ENCODE peak calls at places on chromosome 1, in nine cellular contexts. Q is body of pancreas; N is fibroblast of mammary gland; E is CD8-positive, alpha-beta T cell; R is GM13977; O is kidney epithelial cell; P is cardiac muscle cell; Y is transverse colon; D is HCT116. H is an unnamed sample.

GRCh38 chr1:202134645-202135172 is 9.8 kb downstream of the ARL8A start:
- DNase-seq in Q (peak; percentile 27), Y (no peak), D (no peak), R (no peak), O (no peak), P (no peak), N (no peak), E (no peak), H (no peak)

GRCh38 chr1:3668585-3669300 is 16.4 kb downstream of the TP73 start:
- DNase-seq in N (peak; percentile 16), P (peak; percentile 26), O (no peak), Y (peak; percentile 87), E (no peak), R (no peak), D (peak; percentile 49), Q (peak; percentile 96), H (no peak)

GRCh38 chr1:2347409-2347785 is 44.0 kb downstream of the MORN1 start:
- DNase-seq in D (no peak), Q (no peak), N (no peak), O (no peak), E (no peak), P (no peak), R (no peak), Y (no peak), H (no peak)

GRCh38 chr1:186188004-186188539 is 187.0 kb downstream of the TPR start:
- DNase-seq in N (peak; percentile 96), Y (no peak), R (no peak), E (no peak), P (peak; percentile 61), Q (no peak), D (peak; percentile 63), O (peak; percentile 85), H (no peak)

GRCh38 chr1:241167121-241167619 is 189.8 kb downstream of the RGS7 start:
- DNase-seq in Y (no peak), O (no peak), D (no peak), R (no peak), P (no peak), Q (no peak), N (no peak), E (no peak), H (no peak)

GRCh38 chr1:15106608-15107007 is 46.9 kb upstream of the TMEM51 start:
- DNase-seq in P (peak; percentile 49), D (no peak), Y (peak; percentile 37), Q (peak; percentile 36), E (no peak), O (no peak), N (no peak), R (no peak), H (no peak)

GRCh38 chr1:117312453-117313138 is 54.7 kb upstream of the MAN1A2 start:
- DNase-seq in R (peak; percentile 46), D (peak; percentile 38), P (peak; percentile 53), N (peak; percentile 56), E (no peak), Q (peak; percentile 11), O (no peak), Y (no peak), H (no peak)

GRCh38 chr1:48109390-48110009 is 112.3 kb upstream of the TRABD2B start:
- DNase-seq in Y (no peak), P (peak; percentile 76), O (no peak), E (no peak), N (peak; percentile 73), R (no peak), Q (peak; percentile 30), D (peak; percentile 24), H (no peak)

GRCh38 chr1:108961198-108961597 is 2.1 kb downstream of the CLCC1 start:
- DNase-seq in O (no peak), Y (no peak), N (no peak), P (no peak), R (no peak), Q (no peak), E (no peak), D (no peak), H (no peak)

GRCh38 chr1:212301570-212301969 is 16.4 kb downstream of the PPP2R5A start:
- DNase-seq in Q (no peak), E (no peak), D (no peak), P (no peak), O (no peak), N (peak; percentile 33), Y (no peak), R (no peak), H (no peak)

GRCh38 chr1:212294983-212295382 is 9.8 kb downstream of the PPP2R5A start:
- DNase-seq in Y (no peak), N (no peak), P (no peak), D (no peak), R (no peak), E (no peak), O (no peak), Q (no peak), H (no peak)

GRCh38 chr1:212293579-212293978 is 8.4 kb downstream of the PPP2R5A start:
- DNase-seq in N (peak; percentile 24), O (no peak), Y (no peak), P (peak; percentile 35), D (no peak), Q (no peak), E (no peak), R (no peak), H (no peak)

GRCh38 chr1:212295579-212295978 is 10.4 kb downstream of the PPP2R5A start:
- DNase-seq in Q (no peak), Y (no peak), D (no peak), N (no peak), E (no peak), P (no peak), O (no peak), R (no peak), H (no peak)

GRCh38 chr1:212297338-212297737 is 12.1 kb downstream of the PPP2R5A start:
- DNase-seq in E (no peak), O (no peak), D (no peak), Y (no peak), N (no peak), R (no peak), P (no peak), Q (no peak), H (no peak)
- TF ChIP-seq CTCF in E (no peak), O (no peak), D (no peak), Y (no peak), N (no peak), R (no peak), P (no peak), Q (no peak), H (no peak)

DNA sequence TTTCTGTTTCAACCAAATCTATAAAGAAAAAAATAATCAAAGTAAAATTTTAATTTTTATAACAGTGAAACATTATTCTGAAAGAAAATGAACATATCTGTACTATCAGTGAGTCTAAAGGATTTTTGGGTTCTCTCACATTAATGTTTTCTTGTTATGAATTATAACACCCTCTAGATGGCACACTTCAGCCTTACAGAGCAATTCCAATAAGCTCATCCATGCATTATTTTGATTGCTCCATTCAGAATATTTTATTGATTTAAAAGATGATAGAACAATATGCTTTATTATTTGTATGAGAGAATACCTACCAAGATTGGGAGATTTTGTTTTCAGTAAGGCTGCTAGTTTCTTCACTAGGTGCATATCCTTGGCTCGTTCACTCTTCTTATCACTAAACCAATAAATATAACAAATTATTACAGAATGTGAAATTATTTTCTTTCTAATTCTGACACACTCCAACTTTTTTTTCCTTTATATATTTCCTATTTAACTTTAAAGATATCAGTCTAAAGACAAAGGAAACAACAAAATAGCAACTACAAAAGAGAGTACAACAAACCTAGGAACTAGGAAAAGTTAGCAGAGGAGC is 82.4 kb downstream of the RAB3GAP2 start:
- DNase-seq in Y (no peak), P (peak; percentile 47), E (no peak), O (peak; percentile 7), Q (no peak), N (peak; percentile 53), D (peak; percentile 23), R (peak; percentile 13), H (no peak)
- TF ChIP-seq CTCF in Y (peak; percentile 36), P (peak; percentile 49), E (peak; percentile 46), O (peak; percentile 45), Q (peak; percentile 35), N (peak; percentile 58), D (peak; percentile 41), R (peak; percentile 49), H (no peak)

DNA sequence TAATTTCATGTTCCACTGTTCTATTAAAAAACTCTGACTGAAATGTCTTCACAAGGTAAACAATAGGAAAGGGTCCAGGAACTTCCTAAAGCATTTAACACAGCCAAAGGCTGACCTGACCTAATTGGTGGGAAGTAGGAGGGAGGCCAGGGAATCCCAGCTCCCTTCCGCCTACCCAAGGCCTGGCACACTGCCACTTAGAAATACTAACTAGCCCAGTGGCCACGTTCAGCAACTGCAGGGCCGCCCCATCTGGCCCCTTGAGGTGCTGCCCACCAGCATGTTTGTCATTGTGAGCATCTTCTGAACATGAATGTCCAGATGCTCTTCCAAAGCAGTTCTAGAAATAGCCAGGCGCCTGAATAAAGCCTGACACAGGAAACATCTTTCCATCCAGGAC is 44.7 kb upstream of the BCL9 start:
- DNase-seq in O (no peak), R (no peak), Y (peak; percentile 11), D (peak; percentile 19), P (peak; percentile 76), Q (peak; percentile 36), E (no peak), N (peak; percentile 56), H (no peak)
- TF ChIP-seq CTCF in O (peak; percentile 37), R (no peak), Y (peak; percentile 31), D (peak; percentile 61), P (peak; percentile 56), Q (peak; percentile 39), E (no peak), N (peak; percentile 44), H (no peak)

DNA sequence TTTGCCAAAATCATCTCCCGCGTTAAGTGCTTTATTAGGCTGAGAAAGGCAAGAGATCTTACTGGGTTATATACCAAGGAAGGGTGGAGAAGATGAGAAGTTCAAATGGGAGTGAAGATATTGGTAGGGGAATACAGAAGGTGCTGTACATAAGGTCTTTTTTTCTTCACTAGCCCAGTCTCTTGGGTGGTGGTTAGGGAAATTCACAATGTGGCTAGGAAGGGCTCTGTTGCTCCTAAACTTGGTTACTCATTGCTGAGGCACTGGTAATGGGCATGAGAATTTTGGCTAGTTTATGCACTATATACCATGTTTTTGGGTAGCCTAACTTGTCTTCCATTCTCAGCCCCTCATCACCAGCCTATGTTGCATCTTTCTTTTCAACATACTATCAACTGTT is 50.6 kb downstream of the LHX4 start:
- DNase-seq in N (no peak), R (no peak), D (no peak), Y (no peak), E (no peak), P (no peak), Q (no peak), O (no peak), H (no peak)
- TF ChIP-seq CTCF in N (no peak), R (no peak), D (no peak), Y (no peak), E (no peak), P (no peak), Q (no peak), O (no peak), H (no peak)

H was measured in activated B cell treated with CpG ODN at 0.5 μM for 24 hours.